ENCODE peak calls at places on chromosomes 12 and 14, in eight cellular contexts. S is left lung, I is esophagus squamous epithelium, O is heart left ventricle, C is BE2C, V is endothelial cell of umbilical vein, H is body of pancreas, P is tibial nerve. Q is an unnamed sample.

GRCh38 chr12:112676526-112676925 is 115.0 kb upstream of the RPH3A start:
- DNase-seq in S (no peak), I (no peak), O (no peak), C (no peak), V (no peak), H (no peak), P (no peak), Q (no peak)

GRCh38 chr12:104578453-104578852 is 121.7 kb downstream of the CHST11 start:
- DNase-seq in S (no peak), I (no peak), O (no peak), C (no peak), V (no peak), H (no peak), P (no peak), Q (no peak)

GRCh38 chr14:89681086-89682018 is 264.3 kb upstream of the FOXN3 start:
- DNase-seq in S (no peak), I (no peak), O (no peak), C (no peak), V (no peak), H (no peak), P (no peak), Q (peak; percentile 7)

GRCh38 chr12:79546461-79547043 is 144.2 kb downstream of the PAWR start:
- DNase-seq in S (no peak), I (no peak), O (no peak), C (no peak), V (no peak), H (no peak), P (no peak), Q (no peak)

GRCh38 chr14:24809147-24809546 is 175.2 kb upstream of the GZMB start:
- DNase-seq in S (no peak), I (no peak), O (no peak), C (no peak), V (no peak), H (no peak), P (no peak), Q (no peak)

GRCh38 chr12:50246159-50246865 is 37.0 kb downstream of the LIMA1 start:
- DNase-seq in S (no peak), I (no peak), O (no peak), C (no peak), V (no peak), H (no peak), P (no peak), Q (no peak)

GRCh38 chr12:38771871-38772270 is 133.5 kb downstream of the CPNE8 start:
- DNase-seq in S (no peak), I (no peak), O (no peak), C (no peak), V (no peak), H (no peak), P (no peak), Q (no peak)

GRCh38 chr12:10033783-10034381 is 3.4 kb downstream of the CLEC9A start:
- DNase-seq in S (no peak), I (no peak), O (no peak), C (no peak), V (peak; percentile 75), H (no peak), P (no peak), Q (peak; percentile 9)

DNA sequence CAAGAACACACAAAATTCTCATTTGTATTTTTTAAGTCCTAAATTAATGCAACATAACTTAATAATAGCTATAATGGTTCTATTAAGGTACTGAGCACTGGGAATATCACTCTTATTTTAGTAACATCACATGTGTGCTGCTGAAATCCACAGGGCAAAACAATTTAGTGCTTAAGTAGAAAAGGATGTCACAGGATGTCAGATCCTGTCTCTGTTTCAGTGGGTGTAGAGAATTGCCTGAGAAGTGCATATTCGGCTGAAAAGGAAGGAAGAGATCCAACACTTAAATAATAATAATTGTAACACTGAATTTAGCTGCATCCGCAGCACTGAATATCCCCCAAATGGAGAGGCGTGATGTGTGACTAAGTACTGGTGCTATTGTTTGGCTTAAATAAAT is 8.6 kb downstream of the LDHB start:
- DNase-seq in S (no peak), I (no peak), O (no peak), C (no peak), V (no peak), H (no peak), P (no peak), Q (no peak)
- H3K4me1 ChIP-seq in S (no peaks in the 10 kb centered on the region), I (no peaks in the 10 kb centered on the region), O (peaks cover 79% of the 10 kb centered on the region), C (peaks cover 9% of the 10 kb centered on the region), V (no peaks in the 10 kb centered on the region), H (peaks cover 42% of the 10 kb centered on the region), P (peaks cover 6% of the 10 kb centered on the region), Q (peaks cover 7% of the 10 kb centered on the region)

GRCh38 chr14:100648474-100649172 is 61.4 kb upstream of the BEGAIN start:
- DNase-seq in S (no peak), I (no peak), O (no peak), C (no peak), V (no peak), H (no peak), P (no peak), Q (no peak)

GRCh38 chr14:100645986-100646314 is 58.7 kb upstream of the BEGAIN start:
- DNase-seq in S (no peak), I (no peak), O (no peak), C (no peak), V (no peak), H (no peak), P (no peak), Q (no peak)

GRCh38 chr14:100644784-100645183 is 57.6 kb upstream of the BEGAIN start:
- DNase-seq in S (no peak), I (no peak), O (no peak), C (no peak), V (no peak), H (no peak), P (no peak), Q (no peak)

GRCh38 chr14:100644383-100644782 is 57.2 kb upstream of the BEGAIN start:
- DNase-seq in S (no peak), I (no peak), O (no peak), C (no peak), V (peak; percentile 33), H (no peak), P (no peak), Q (no peak)

GRCh38 chr14:100645200-100645985 is 58.2 kb upstream of the BEGAIN start:
- DNase-seq in S (peak; percentile 89), I (peak; percentile 13), O (peak; percentile 88), C (peak; percentile 97), V (peak; percentile 68), H (peak; percentile 93), P (peak; percentile 84), Q (peak; percentile 63)
- H3K4me1 ChIP-seq in S (no peaks in the 10 kb centered on the region), I (no peaks in the 10 kb centered on the region), O (no peaks in the 10 kb centered on the region), C (peaks cover 33% of the 10 kb centered on the region), V (peaks cover 14% of the 10 kb centered on the region), H (peaks cover 26% of the 10 kb centered on the region), P (no peaks in the 10 kb centered on the region), Q (peaks cover 3% of the 10 kb centered on the region)

DNA sequence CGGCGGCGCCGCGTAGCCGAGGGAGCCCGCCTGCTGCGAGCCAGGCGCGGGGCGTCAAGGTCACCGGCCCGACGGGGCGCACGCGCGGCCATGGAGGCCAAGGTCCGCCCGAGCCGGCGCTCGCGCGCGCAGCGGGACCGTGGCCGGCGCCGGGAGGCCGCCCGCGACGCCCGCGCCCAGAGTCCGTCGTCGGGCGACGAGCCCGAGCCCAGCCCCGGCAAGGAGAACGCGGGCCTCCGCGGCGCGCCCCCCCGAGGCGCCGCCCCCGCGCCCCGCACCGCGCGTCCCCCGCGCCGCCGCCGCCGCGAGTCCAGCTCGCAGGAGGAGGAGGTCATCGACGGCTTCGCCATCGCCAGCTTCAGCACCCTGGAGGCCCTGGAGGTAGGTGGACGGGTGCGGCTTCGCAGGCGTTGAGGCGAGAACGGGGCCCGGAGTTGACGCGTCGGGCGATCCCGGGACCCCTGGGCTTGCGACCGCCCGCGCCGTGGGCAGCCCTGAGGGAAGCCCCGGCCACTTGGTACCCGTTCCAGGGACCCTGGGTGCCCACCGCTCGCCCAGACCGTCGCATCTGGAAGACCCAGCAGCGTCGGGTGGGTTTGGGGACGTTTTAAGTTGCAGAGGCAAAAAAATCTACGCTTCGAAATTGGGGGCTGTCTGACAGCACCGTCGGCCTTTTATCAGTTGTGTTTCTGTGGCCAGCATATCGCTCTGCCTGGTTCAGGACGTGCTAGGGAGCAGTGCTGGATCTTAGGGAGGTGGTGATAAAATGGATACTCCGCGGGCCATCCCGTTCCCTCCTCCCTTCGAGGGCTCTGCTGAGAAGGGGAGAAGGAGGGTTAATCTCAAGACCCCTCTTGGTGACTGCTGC is 764 bp downstream of the FBRSL1 start:
- DNase-seq in S (no peak), I (no peak), O (peak; percentile 37), C (no peak), V (peak; percentile 9), H (peak; percentile 64), P (no peak), Q (peak; percentile 21)
- H3K4me1 ChIP-seq in S (peaks cover 23% of the 10 kb centered on the region), I (peaks cover 59% of the 10 kb centered on the region), O (peaks cover 64% of the 10 kb centered on the region), C (peaks cover 5% of the 10 kb centered on the region), V (peaks cover 15% of the 10 kb centered on the region), H (peaks cover 51% of the 10 kb centered on the region), P (peaks cover 53% of the 10 kb centered on the region), Q (peaks cover 28% of the 10 kb centered on the region)

DNA sequence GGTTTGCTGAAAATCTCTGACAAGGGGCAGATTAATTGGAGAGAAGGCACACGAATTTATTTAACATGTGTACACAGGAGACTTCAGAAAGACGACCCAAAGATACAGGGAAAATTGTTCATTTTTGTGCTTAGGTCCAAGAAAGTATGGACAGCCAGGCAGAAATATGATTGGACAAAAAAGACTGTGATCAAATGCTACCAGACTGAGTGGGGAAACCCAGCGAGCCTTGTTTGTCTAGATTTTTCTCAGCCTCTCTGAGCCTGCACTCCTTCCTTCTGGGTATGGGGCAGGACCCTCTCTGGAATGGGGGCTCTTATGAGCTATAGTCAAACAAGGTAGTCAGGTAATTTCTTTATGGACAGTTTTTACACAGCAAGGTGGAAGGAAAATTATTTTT is 10.4 kb upstream of the CIPC start:
- DNase-seq in S (no peak), I (no peak), O (no peak), C (no peak), V (no peak), H (no peak), P (no peak), Q (no peak)
- H3K4me1 ChIP-seq in S (peaks cover 4% of the 10 kb centered on the region), I (no peaks in the 10 kb centered on the region), O (no peaks in the 10 kb centered on the region), C (no peaks in the 10 kb centered on the region), V (no peaks in the 10 kb centered on the region), H (peaks cover 11% of the 10 kb centered on the region), P (no peaks in the 10 kb centered on the region), Q (no peaks in the 10 kb centered on the region)

GRCh38 chr14:74604157-74604556 is 7.9 kb downstream of the LTBP2 start:
- DNase-seq in S (no peak), I (no peak), O (no peak), C (no peak), V (no peak), H (no peak), P (no peak), Q (no peak)
- H3K4me1 ChIP-seq in S (peaks cover 14% of the 10 kb centered on the region), I (peaks cover 9% of the 10 kb centered on the region), O (peaks cover 39% of the 10 kb centered on the region), C (no peaks in the 10 kb centered on the region), V (peaks cover 12% of the 10 kb centered on the region), H (peaks cover 5% of the 10 kb centered on the region), P (peaks cover 12% of the 10 kb centered on the region), Q (peaks cover 3% of the 10 kb centered on the region)

GRCh38 chr12:93006655-93007208 is 77.6 kb upstream of the EEA1 start:
- DNase-seq in S (no peak), I (no peak), O (no peak), C (no peak), V (no peak), H (no peak), P (no peak), Q (no peak)
- H3K4me1 ChIP-seq in S (no peaks in the 10 kb centered on the region), I (no peaks in the 10 kb centered on the region), O (peaks cover 10% of the 10 kb centered on the region), C (no peaks in the 10 kb centered on the region), V (peaks cover 34% of the 10 kb centered on the region), H (peaks cover 31% of the 10 kb centered on the region), P (no peaks in the 10 kb centered on the region), Q (peaks cover 6% of the 10 kb centered on the region)